ENCODE peak calls at places on chromosomes 16 and 17, in nine cellular contexts. W is breast epithelium; Z is omental fat pad; S is AG10803; R is fibroblast of mammary gland; I is neural crest cell; X is activated CD8-positive, alpha-beta T cell treated with anti-CD3 and anti-CD28 coated beads for 36 hours; N is natural killer cell; Q is cardiac fibroblast. Y is an unnamed sample.

GRCh38 chr16:12082207-12082606 is 105.7 kb downstream of the SNX29 start:
- DNase-seq in W (no peak), R (no peak), X (peak), Q (no peak), Z (no peak), N (no peak), I (no peak), S (no peak), Y (no peak)

GRCh38 chr17:33459078-33459940 is 166.2 kb upstream of the ASIC2 start:
- DNase-seq in Z (no peak), I (no peak), X (no peak), Q (no peak), S (no peak), N (no peak), W (no peak), R (no peak), Y (no peak)

GRCh38 chr17:50640701-50641338 is 6.1 kb downstream of the ABCC3 start:
- DNase-seq in S (no peak), Z (no peak), X (no peak), W (no peak), Q (peak), N (no peak), R (peak), I (no peak), Y (no peak)

GRCh38 chr16:55392701-55393100 is 68.7 kb downstream of the IRX6 start:
- DNase-seq in X (no peak), S (no peak), W (no peak), I (no peak), Q (no peak), Z (no peak), N (no peak), R (peak), Y (no peak)

GRCh38 chr17:72504783-72505182 is 384.0 kb downstream of the SOX9 start:
- DNase-seq in N (no peak), R (no peak), X (no peak), W (no peak), S (no peak), Q (no peak), I (no peak), Z (no peak), Y (no peak)

GRCh38 chr17:72772331-72772821 is 320.1 kb downstream of the SLC39A11 start:
- DNase-seq in I (no peak), S (no peak), Z (no peak), Q (no peak), X (no peak), W (no peak), R (no peak), N (no peak), Y (no peak)

GRCh38 chr16:88920618-88921602 is 54.5 kb upstream of the PABPN1L start:
- DNase-seq in Q (peak), W (no peak), X (peak), Z (peak), N (no peak), R (peak), I (no peak), S (peak), Y (no peak)

GRCh38 chr17:45016823-45017222 is 34.6 kb downstream of the DCAKD start:
- DNase-seq in S (peak), X (no peak), R (peak), I (no peak), Z (no peak), Q (no peak), W (no peak), N (no peak), Y (no peak)

GRCh38 chr16:87542531-87543102 is 49.8 kb upstream of the ZCCHC14 start:
- DNase-seq in X (no peak), Z (no peak), N (no peak), R (no peak), Q (no peak), I (no peak), W (no peak), S (no peak), Y (no peak)
- TF ChIP-seq CTCF in X (no peak), Z (no peak), N (no peak), R (no peak), Q (no peak), I (no peak), W (no peak), S (no peak), Y (no peak)

GRCh38 chr17:64773836-64774761 is 112.0 kb upstream of the SMURF2 start:
- DNase-seq in Q (peak), S (peak), Z (no peak), R (peak), W (peak), N (no peak), X (no peak), I (no peak), Y (no peak)
- TF ChIP-seq CTCF in Q (peak), S (peak), Z (no peak), R (peak), W (no peak), N (no peak), X (no peak), I (peak), Y (peak)

GRCh38 chr16:67017810-67018488 is 11.0 kb upstream of the CBFB start:
- DNase-seq in Z (no peak), N (peak), X (peak), I (peak), R (peak), Q (peak), W (peak), S (peak), Y (peak)
- TF ChIP-seq CTCF in Z (no peak), N (peak), X (peak), I (peak), R (peak), Q (peak), W (peak), S (peak), Y (peak)

DNA sequence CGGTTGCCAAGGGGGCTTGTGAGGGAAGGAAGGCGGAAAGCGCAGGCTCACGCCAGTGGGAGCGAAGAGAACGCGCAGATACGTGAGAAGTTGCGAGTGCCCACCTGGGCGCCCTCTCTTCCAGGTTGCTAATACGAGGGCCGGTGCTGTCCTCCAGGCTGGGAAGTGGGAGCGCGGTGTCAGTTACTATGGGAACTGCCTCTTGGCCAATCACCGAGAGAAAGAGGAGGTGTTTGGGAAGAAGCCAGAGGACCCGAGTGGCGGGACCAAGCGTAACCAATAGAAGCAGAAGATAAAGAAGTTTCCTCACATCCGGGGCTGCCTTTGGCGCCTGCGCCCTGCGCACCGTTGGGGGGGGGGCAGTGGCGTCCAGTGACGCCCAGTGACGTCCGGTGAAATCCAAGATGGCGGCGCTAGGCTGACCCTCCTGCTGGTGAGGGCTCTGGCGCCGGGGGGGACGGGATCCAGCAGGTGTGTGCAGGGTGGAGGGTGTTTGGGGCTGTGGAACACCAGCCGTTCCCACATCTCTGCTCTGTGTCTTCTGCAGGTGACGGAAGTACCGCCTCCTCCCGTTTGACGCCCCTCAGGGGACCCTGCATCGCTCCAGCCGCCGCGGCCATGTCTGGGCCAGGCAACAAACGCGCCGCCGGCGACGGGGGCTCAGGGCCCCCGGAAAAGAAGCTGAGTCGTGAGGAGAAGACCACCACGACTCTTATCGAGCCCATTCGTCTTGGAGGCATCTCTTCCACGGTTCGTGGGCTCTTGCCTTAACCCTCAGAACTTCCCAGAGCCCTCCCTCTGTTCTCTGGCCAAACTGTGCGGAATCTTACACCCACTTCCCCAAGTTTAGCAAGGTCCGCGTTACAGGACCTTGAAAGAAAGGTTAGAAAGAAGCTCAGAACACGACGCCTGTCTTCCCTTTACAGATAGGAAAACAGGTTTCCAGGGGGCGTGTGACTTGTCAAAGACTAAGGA is at the start of the genes CFAP119 and RNF40:
- DNase-seq in X (peak), I (peak), S (peak), Q (peak), R (peak), N (peak), Z (peak), W (peak), Y (peak)
- TF ChIP-seq CTCF in X (no peak), I (no peak), S (no peak), Q (no peak), R (no peak), N (no peak), Z (no peak), W (no peak), Y (no peak)

GRCh38 chr17:39927101-39927927 is at the start of the genes LRRC3C and ORMDL3:
- DNase-seq in Q (peak), N (peak), I (peak), X (peak), W (peak), Z (peak), S (peak), R (peak), Y (peak)
- TF ChIP-seq CTCF in Q (no peak), N (no peak), I (no peak), X (no peak), W (no peak), Z (no peak), S (no peak), R (no peak), Y (no peak)

Y was measured in type B pancreatic cell.